ENCODE peak calls at places on chromosomes 5 and 9, in six cellular contexts. One of them, this sample, is unnamed.

GRCh38 chr9:27154923-27155322 is 45.9 kb downstream of the TEK start:
- DNase-seq in H54: peak
- DNase-seq in esophagus squamous epithelium: no peak
- DNase-seq in GM12891: no peak
- DNase-seq in Peyer's patch: no peak
- DNase-seq in endothelial cell of umbilical vein: peak
- DNase-seq in this sample: no peak

GRCh38 chr5:84191296-84191695 is 193.4 kb downstream of the EDIL3 start:
- DNase-seq in Peyer's patch: no peak
- DNase-seq in endothelial cell of umbilical vein: no peak
- DNase-seq in H54: no peak
- DNase-seq in GM12891: no peak
- DNase-seq in esophagus squamous epithelium: no peak
- DNase-seq in this sample: no peak

GRCh38 chr9:136714096-136714875 is 1.9 kb downstream of the DIPK1B start:
- DNase-seq in Peyer's patch: no peak
- DNase-seq in GM12891: no peak
- DNase-seq in esophagus squamous epithelium: no peak
- DNase-seq in H54: no peak
- DNase-seq in endothelial cell of umbilical vein: peak
- DNase-seq in this sample: no peak

GRCh38 chr9:36437790-36438189 is 37.7 kb upstream of the RNF38 start:
- DNase-seq in H54: no peak
- DNase-seq in esophagus squamous epithelium: no peak
- DNase-seq in Peyer's patch: no peak
- DNase-seq in endothelial cell of umbilical vein: no peak
- DNase-seq in GM12891: no peak
- DNase-seq in this sample: no peak

GRCh38 chr5:76274566-76274965 is 128.5 kb upstream of the IQGAP2 start:
- DNase-seq in GM12891: no peak
- DNase-seq in Peyer's patch: no peak
- DNase-seq in H54: no peak
- DNase-seq in esophagus squamous epithelium: no peak
- DNase-seq in endothelial cell of umbilical vein: no peak
- DNase-seq in this sample: no peak

GRCh38 chr5:162377895-162378294 is 310.3 kb downstream of the GABRG2 start:
- DNase-seq in GM12891: no peak
- DNase-seq in Peyer's patch: no peak
- DNase-seq in esophagus squamous epithelium: no peak
- DNase-seq in H54: no peak
- DNase-seq in endothelial cell of umbilical vein: no peak
- DNase-seq in this sample: no peak

GRCh38 chr9:138053996-138054752 is 176.6 kb downstream of the CACNA1B start:
- DNase-seq in H54: no peak
- DNase-seq in endothelial cell of umbilical vein: no peak
- DNase-seq in esophagus squamous epithelium: no peak
- DNase-seq in Peyer's patch: peak
- DNase-seq in GM12891: no peak
- DNase-seq in this sample: no peak

GRCh38 chr5:75239681-75240080 is 3.0 kb upstream of the ANKRD31 start:
- DNase-seq in esophagus squamous epithelium: no peak
- DNase-seq in H54: no peak
- DNase-seq in endothelial cell of umbilical vein: no peak
- DNase-seq in Peyer's patch: no peak
- DNase-seq in GM12891: no peak
- DNase-seq in this sample: no peak

GRCh38 chr5:39800202-39800601 is 375.4 kb upstream of the DAB2 start:
- DNase-seq in endothelial cell of umbilical vein: no peak
- DNase-seq in esophagus squamous epithelium: no peak
- DNase-seq in GM12891: no peak
- DNase-seq in Peyer's patch: no peak
- DNase-seq in H54: no peak
- DNase-seq in this sample: no peak

GRCh38 chr9:71806916-71807315 is 38.6 kb upstream of the CEMIP2 start:
- DNase-seq in Peyer's patch: no peak
- DNase-seq in GM12891: peak
- DNase-seq in endothelial cell of umbilical vein: peak
- DNase-seq in esophagus squamous epithelium: no peak
- DNase-seq in H54: peak
- DNase-seq in this sample: peak
- TF ChIP-seq POLR2A in Peyer's patch: no peak
- TF ChIP-seq POLR2A in GM12891: no peak
- TF ChIP-seq POLR2A in endothelial cell of umbilical vein: no peak
- TF ChIP-seq POLR2A in esophagus squamous epithelium: no peak
- TF ChIP-seq POLR2A in H54: no peak
- TF ChIP-seq POLR2A in this sample: no peak

DNA sequence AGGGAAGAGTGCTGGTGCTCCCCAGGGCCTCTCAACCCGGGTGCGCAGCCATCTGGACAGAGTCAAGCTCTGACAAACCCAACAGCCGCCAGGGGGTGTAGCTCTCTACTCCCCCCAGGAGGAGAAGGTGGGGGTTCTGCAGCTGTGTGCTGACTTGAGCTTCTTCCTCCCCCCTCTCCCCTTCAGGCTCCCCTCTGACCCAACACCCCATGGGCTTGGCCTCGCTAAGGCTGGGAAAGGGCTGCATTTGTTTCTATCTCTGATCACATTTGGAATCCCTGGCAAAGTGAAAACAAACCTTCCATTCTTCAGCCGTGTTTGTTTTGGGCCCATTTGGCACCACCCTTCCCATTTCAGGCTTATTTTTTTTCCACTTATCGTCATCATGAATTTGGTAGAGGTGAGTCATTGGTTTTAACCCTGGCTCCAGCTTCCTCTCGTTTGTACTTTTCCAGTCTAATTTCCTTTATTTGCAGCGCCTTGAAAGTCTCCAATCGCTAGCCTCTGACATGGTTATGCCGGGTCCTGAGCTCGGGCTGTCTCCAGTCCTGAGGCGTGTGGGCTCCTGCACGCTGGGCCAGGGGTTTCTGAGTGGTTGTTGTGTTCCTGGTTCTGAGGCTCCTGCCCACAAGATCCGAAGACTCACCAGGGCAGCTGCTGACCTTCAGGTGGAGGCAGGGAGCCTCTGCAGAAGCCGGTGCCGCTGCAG is 36.1 kb downstream of the DAP start:
- DNase-seq in H54: peak
- DNase-seq in endothelial cell of umbilical vein: peak
- DNase-seq in GM12891: no peak
- DNase-seq in esophagus squamous epithelium: no peak
- DNase-seq in Peyer's patch: no peak
- DNase-seq in this sample: no peak
- TF ChIP-seq POLR2A in H54: no peak
- TF ChIP-seq POLR2A in endothelial cell of umbilical vein: peak
- TF ChIP-seq POLR2A in GM12891: no peak
- TF ChIP-seq POLR2A in esophagus squamous epithelium: no peak
- TF ChIP-seq POLR2A in Peyer's patch: no peak
- TF ChIP-seq POLR2A in this sample: no peak

DNA sequence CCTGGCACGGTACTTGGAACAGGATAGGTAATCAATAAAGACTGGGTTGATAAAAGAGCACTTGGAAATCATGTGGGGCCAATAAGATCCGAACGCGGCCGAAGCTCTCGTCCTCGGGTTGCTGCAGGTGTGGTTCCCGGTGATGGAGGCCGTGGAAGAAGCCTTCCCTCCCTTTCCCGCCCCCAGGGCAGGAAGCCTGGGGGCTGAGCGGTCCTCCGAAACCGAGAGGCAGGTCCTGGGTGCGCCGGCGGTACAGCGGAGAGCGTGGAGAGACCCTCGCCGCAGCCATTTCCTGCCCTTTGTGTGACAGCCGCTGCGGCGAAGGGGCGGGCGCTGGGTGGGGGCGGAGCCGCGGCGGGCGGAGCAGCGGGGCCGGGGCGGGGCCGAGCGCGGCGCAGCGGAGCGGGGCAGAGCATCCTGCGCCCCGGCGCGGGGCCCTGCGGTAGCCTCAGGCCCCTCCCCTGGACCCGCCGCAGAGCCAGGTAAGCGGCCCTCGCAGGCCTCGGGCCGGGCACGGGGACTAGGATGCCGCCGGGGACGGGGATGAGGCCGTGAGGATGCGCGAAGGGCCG is at the start of gene CYFIP2:
- DNase-seq in Peyer's patch: peak
- DNase-seq in H54: peak
- DNase-seq in endothelial cell of umbilical vein: peak
- DNase-seq in esophagus squamous epithelium: peak
- DNase-seq in GM12891: peak
- DNase-seq in this sample: peak
- TF ChIP-seq POLR2A in Peyer's patch: no peak
- TF ChIP-seq POLR2A in H54: no peak
- TF ChIP-seq POLR2A in endothelial cell of umbilical vein: no peak
- TF ChIP-seq POLR2A in esophagus squamous epithelium: no peak
- TF ChIP-seq POLR2A in GM12891: peak
- TF ChIP-seq POLR2A in this sample: no peak

DNA sequence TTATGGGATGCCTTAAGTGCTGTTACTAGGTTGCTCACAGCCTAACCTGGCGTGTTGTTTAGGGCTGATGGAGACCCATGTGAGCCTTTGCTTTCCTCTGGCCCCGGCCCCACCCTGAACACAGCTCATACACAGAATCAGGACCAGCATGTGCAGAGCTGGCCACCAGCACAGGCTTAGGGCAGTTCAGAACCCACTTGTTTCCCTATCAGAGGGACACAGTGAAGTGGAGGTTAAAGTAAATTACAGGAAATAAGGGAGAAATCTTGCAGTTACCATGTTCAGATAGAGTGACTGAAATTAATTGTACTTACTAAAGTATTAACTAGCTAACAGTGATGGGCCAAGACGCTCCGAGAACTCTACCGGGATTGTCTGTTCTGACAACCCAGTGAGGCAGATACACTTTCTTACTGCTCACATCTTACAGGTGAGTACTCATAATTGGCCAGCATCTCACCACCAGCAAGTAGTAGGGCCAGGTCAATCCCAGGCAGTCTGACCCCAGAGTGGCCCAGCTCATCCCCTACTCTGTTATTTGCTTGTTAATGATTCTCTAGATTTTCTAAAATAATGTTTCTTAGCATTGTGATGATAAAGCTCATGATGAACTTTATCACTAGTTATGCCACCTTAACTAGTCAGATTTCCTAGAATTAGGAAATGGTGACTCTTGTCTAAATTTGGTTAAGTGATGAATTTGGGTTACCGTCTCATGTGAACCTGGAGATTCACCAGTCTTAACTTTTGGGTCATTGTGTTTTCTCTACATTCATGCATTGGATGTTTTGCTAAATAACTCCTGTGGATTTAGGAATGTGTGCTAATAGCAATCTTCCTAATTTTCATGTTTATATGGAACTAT is 15.4 kb downstream of the CCT5 start:
- DNase-seq in H54: no peak
- DNase-seq in Peyer's patch: no peak
- DNase-seq in GM12891: no peak
- DNase-seq in esophagus squamous epithelium: no peak
- DNase-seq in endothelial cell of umbilical vein: no peak
- DNase-seq in this sample: no peak
- TF ChIP-seq POLR2A in H54: no peak
- TF ChIP-seq POLR2A in Peyer's patch: no peak
- TF ChIP-seq POLR2A in GM12891: peak
- TF ChIP-seq POLR2A in esophagus squamous epithelium: no peak
- TF ChIP-seq POLR2A in endothelial cell of umbilical vein: peak
- TF ChIP-seq POLR2A in this sample: no peak

DNA sequence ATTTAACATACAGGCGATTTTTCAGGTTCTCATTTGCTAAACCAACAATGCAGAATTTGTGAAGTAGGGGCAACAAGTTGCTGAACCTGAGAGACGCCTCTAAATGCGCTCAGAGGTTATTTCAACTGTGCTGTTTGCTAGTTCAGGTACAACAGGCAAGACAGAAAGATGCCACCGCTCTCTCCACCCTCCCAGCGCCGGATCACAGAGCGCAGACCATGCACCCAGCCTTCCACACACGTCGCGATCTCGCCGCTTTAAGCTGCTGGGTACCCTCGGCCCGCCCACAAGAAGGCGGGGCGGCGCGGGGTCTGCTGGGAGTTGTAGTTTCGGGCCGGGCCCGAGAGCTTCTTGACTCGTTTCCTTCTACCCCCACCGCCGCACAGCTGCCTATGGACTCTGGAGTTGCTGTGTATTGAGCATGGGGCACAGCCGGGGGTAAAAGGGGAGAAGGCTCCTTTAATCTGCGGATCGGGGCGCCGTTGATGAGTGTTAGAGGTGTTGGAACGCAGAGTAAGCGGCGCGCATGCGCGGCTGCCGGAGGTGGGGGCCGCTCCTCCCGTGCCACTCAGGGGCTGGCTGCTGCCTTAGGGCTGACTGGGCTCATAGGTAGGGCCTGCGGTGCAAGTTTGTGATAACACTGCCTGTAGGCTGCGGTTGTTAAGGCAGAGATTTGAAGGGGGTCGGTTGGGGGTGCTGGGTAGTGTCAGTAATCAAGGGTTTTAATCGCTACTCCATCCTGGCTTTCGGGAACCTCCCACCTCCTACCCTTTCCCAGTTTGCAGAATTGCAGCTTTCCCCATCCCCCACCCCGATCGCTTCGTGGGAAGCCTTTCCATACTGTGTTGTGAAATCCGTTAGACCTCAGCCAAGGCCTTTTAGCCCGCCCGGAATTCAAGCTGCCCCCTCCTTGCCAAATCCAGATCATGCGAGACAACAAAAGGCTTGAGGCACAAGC is 40.3 kb upstream of the ABCA1 start:
- DNase-seq in H54: peak
- DNase-seq in Peyer's patch: peak
- DNase-seq in GM12891: peak
- DNase-seq in esophagus squamous epithelium: peak
- DNase-seq in endothelial cell of umbilical vein: peak
- DNase-seq in this sample: peak
- TF ChIP-seq POLR2A in H54: peak
- TF ChIP-seq POLR2A in Peyer's patch: no peak
- TF ChIP-seq POLR2A in GM12891: no peak
- TF ChIP-seq POLR2A in esophagus squamous epithelium: no peak
- TF ChIP-seq POLR2A in endothelial cell of umbilical vein: no peak
- TF ChIP-seq POLR2A in this sample: no peak

This sample was measured in erythroblast.